ENCODE peak calls at places on chromosomes 12 and 14, in five cellular contexts. One of them, this sample, is unnamed.

GRCh38 chr12:129607293-129607692 is 296.5 kb downstream of the TMEM132D start:
- DNase-seq in tibial artery: no peak
- DNase-seq in cardiac muscle cell: no peak
- DNase-seq in right cardiac atrium: no peak
- DNase-seq in H9: no peak
- DNase-seq in this sample: no peak

GRCh38 chr12:100959481-100959880 is 164.9 kb downstream of the ANO4 start:
- DNase-seq in tibial artery: no peak
- DNase-seq in cardiac muscle cell: peak; percentile 77
- DNase-seq in right cardiac atrium: no peak
- DNase-seq in H9: no peak
- DNase-seq in this sample: no peak

GRCh38 chr14:64878775-64879634 is 702 bp downstream of the SPTB start:
- DNase-seq in tibial artery: no peak
- DNase-seq in cardiac muscle cell: no peak
- DNase-seq in right cardiac atrium: no peak
- DNase-seq in H9: peak; percentile 40
- DNase-seq in this sample: no peak

GRCh38 chr12:102539651-102540553 is 59.5 kb upstream of the IGF1 start:
- DNase-seq in tibial artery: no peak
- DNase-seq in cardiac muscle cell: peak; percentile 53
- DNase-seq in right cardiac atrium: no peak
- DNase-seq in H9: no peak
- DNase-seq in this sample: no peak

GRCh38 chr12:19129486-19130223 is at the start of gene PLEKHA5:
- DNase-seq in tibial artery: peak; percentile 65
- DNase-seq in cardiac muscle cell: peak; percentile 89
- DNase-seq in right cardiac atrium: peak; percentile 79
- DNase-seq in H9: peak; percentile 79
- DNase-seq in this sample: no peak

GRCh38 chr12:111741235-111741812 is 25.4 kb upstream of the ALDH2 start:
- DNase-seq in tibial artery: no peak
- DNase-seq in cardiac muscle cell: peak; percentile 63
- DNase-seq in right cardiac atrium: peak; percentile 26
- DNase-seq in H9: no peak
- DNase-seq in this sample: no peak

GRCh38 chr14:47744155-47744554 is 68.8 kb upstream of the MDGA2 start:
- DNase-seq in tibial artery: no peak
- DNase-seq in cardiac muscle cell: no peak
- DNase-seq in right cardiac atrium: no peak
- DNase-seq in H9: no peak
- DNase-seq in this sample: no peak

GRCh38 chr12:28780096-28780495 is 369.0 kb upstream of the FAR2 start:
- DNase-seq in tibial artery: no peak
- DNase-seq in cardiac muscle cell: peak; percentile 46
- DNase-seq in right cardiac atrium: no peak
- DNase-seq in H9: no peak
- DNase-seq in this sample: no peak

GRCh38 chr12:68772714-68773113 is 26.7 kb downstream of the SLC35E3 start:
- DNase-seq in tibial artery: no peak
- DNase-seq in cardiac muscle cell: no peak
- DNase-seq in right cardiac atrium: no peak
- DNase-seq in H9: no peak
- DNase-seq in this sample: no peak

GRCh38 chr12:5535531-5535930 is 103.6 kb downstream of the NTF3 start:
- DNase-seq in tibial artery: no peak
- DNase-seq in cardiac muscle cell: no peak
- DNase-seq in right cardiac atrium: no peak
- DNase-seq in H9: no peak
- DNase-seq in this sample: no peak

GRCh38 chr14:105391541-105391940 is 6.8 kb upstream of the TEX22 start:
- DNase-seq in tibial artery: no peak
- DNase-seq in cardiac muscle cell: no peak
- DNase-seq in right cardiac atrium: peak; percentile 19
- DNase-seq in H9: no peak
- DNase-seq in this sample: no peak

GRCh38 chr14:20632831-20633771 is 8.4 kb downstream of the OR6S1 start:
- DNase-seq in tibial artery: peak; percentile 36
- DNase-seq in cardiac muscle cell: peak; percentile 76
- DNase-seq in right cardiac atrium: peak; percentile 43
- DNase-seq in H9: peak; percentile 92
- DNase-seq in this sample: no peak

GRCh38 chr14:53564870-53565269 is 391.8 kb downstream of the BMP4 start:
- DNase-seq in tibial artery: no peak
- DNase-seq in cardiac muscle cell: no peak
- DNase-seq in right cardiac atrium: no peak
- DNase-seq in H9: no peak
- DNase-seq in this sample: no peak

GRCh38 chr14:86505808-86506207 is 975.9 kb downstream of the FLRT2 start:
- DNase-seq in tibial artery: no peak
- DNase-seq in cardiac muscle cell: peak; percentile 2
- DNase-seq in right cardiac atrium: no peak
- DNase-seq in H9: no peak
- DNase-seq in this sample: no peak

GRCh38 chr12:49555631-49556390 is 12.1 kb downstream of the MCRS1 start:
- DNase-seq in tibial artery: no peak
- DNase-seq in cardiac muscle cell: no peak
- DNase-seq in right cardiac atrium: no peak
- DNase-seq in H9: no peak
- DNase-seq in this sample: no peak

GRCh38 chr12:71141270-71141948 is 16.4 kb downstream of the TSPAN8 start:
- DNase-seq in tibial artery: peak; percentile 25
- DNase-seq in cardiac muscle cell: no peak
- DNase-seq in right cardiac atrium: peak; percentile 10
- DNase-seq in H9: no peak
- DNase-seq in this sample: no peak

GRCh38 chr14:94543450-94544123 is 17.7 kb upstream of the SERPINA4 start:
- DNase-seq in tibial artery: no peak
- DNase-seq in cardiac muscle cell: no peak
- DNase-seq in right cardiac atrium: no peak
- DNase-seq in H9: peak; percentile 41
- DNase-seq in this sample: no peak

GRCh38 chr14:76465651-76466050 is 89.7 kb downstream of the ESRRB start:
- DNase-seq in tibial artery: no peak
- DNase-seq in cardiac muscle cell: no peak
- DNase-seq in right cardiac atrium: no peak
- DNase-seq in H9: no peak
- DNase-seq in this sample: no peak

GRCh38 chr12:71591601-71592000 is 72.0 kb downstream of the ZFC3H1 start:
- DNase-seq in tibial artery: no peak
- DNase-seq in cardiac muscle cell: no peak
- DNase-seq in right cardiac atrium: no peak
- DNase-seq in H9: peak; percentile 74
- DNase-seq in this sample: peak; percentile 4

GRCh38 chr12:131865196-131865875 is 29.1 kb upstream of the ULK1 start:
- DNase-seq in tibial artery: no peak
- DNase-seq in cardiac muscle cell: no peak
- DNase-seq in right cardiac atrium: no peak
- DNase-seq in H9: no peak
- DNase-seq in this sample: no peak

GRCh38 chr14:95474941-95475340 is 41.5 kb downstream of the SYNE3 start:
- DNase-seq in tibial artery: no peak
- DNase-seq in cardiac muscle cell: no peak
- DNase-seq in right cardiac atrium: no peak
- DNase-seq in H9: no peak
- DNase-seq in this sample: no peak

GRCh38 chr14:59254146-59254910 is 65.9 kb downstream of the DAAM1 start:
- DNase-seq in tibial artery: peak; percentile 85
- DNase-seq in cardiac muscle cell: peak; percentile 94
- DNase-seq in right cardiac atrium: peak; percentile 68
- DNase-seq in H9: no peak
- DNase-seq in this sample: no peak

GRCh38 chr12:116053479-116054195 is 223.9 kb downstream of the MED13L start:
- DNase-seq in tibial artery: peak; percentile 78
- DNase-seq in cardiac muscle cell: peak; percentile 97
- DNase-seq in right cardiac atrium: peak; percentile 55
- DNase-seq in H9: no peak
- DNase-seq in this sample: no peak

GRCh38 chr12:28189774-28190320 is 409 bp upstream of the CCDC91 start:
- DNase-seq in tibial artery: no peak
- DNase-seq in cardiac muscle cell: no peak
- DNase-seq in right cardiac atrium: no peak
- DNase-seq in H9: no peak
- DNase-seq in this sample: no peak

GRCh38 chr12:16526693-16527092 is 79.3 kb downstream of the LMO3 start:
- DNase-seq in tibial artery: no peak
- DNase-seq in cardiac muscle cell: peak; percentile 90
- DNase-seq in right cardiac atrium: no peak
- DNase-seq in H9: no peak
- DNase-seq in this sample: no peak

GRCh38 chr12:14769462-14769836 is 33.8 kb downstream of the WBP11 start:
- DNase-seq in tibial artery: no peak
- DNase-seq in cardiac muscle cell: peak; percentile 49
- DNase-seq in right cardiac atrium: peak; percentile 29
- DNase-seq in H9: peak; percentile 87
- DNase-seq in this sample: no peak

GRCh38 chr14:82537831-82538230 is 1004.2 kb upstream of the SEL1L start:
- DNase-seq in tibial artery: no peak
- DNase-seq in cardiac muscle cell: no peak
- DNase-seq in right cardiac atrium: no peak
- DNase-seq in H9: no peak
- DNase-seq in this sample: no peak

GRCh38 chr12:16603265-16603915 is 2.6 kb downstream of the LMO3 start:
- DNase-seq in tibial artery: no peak
- DNase-seq in cardiac muscle cell: no peak
- DNase-seq in right cardiac atrium: no peak
- DNase-seq in H9: no peak
- DNase-seq in this sample: no peak

GRCh38 chr12:69254046-69254445 is 14.7 kb downstream of the CPSF6 start:
- DNase-seq in tibial artery: no peak
- DNase-seq in cardiac muscle cell: peak; percentile 67
- DNase-seq in right cardiac atrium: no peak
- DNase-seq in H9: no peak
- DNase-seq in this sample: no peak

GRCh38 chr12:124480469-124481256 is 86.7 kb downstream of the NCOR2 start:
- DNase-seq in tibial artery: no peak
- DNase-seq in cardiac muscle cell: peak; percentile 79
- DNase-seq in right cardiac atrium: peak; percentile 55
- DNase-seq in H9: no peak
- DNase-seq in this sample: no peak

GRCh38 chr14:36319899-36320209 is 583 bp downstream of the MBIP start:
- DNase-seq in tibial artery: no peak
- DNase-seq in cardiac muscle cell: peak; percentile 39
- DNase-seq in right cardiac atrium: no peak
- DNase-seq in H9: no peak
- DNase-seq in this sample: no peak

GRCh38 chr12:48930475-48930874 is 5.2 kb upstream of the FKBP11 start:
- DNase-seq in tibial artery: no peak
- DNase-seq in cardiac muscle cell: no peak
- DNase-seq in right cardiac atrium: no peak
- DNase-seq in H9: no peak
- DNase-seq in this sample: no peak

GRCh38 chr12:49089831-49090773 is 4.5 kb downstream of the DHH start:
- DNase-seq in tibial artery: peak; percentile 37
- DNase-seq in cardiac muscle cell: peak; percentile 72
- DNase-seq in right cardiac atrium: peak; percentile 64
- DNase-seq in H9: peak; percentile 57
- DNase-seq in this sample: no peak

GRCh38 chr12:2286051-2286450 is 233.3 kb downstream of the CACNA1C start:
- DNase-seq in tibial artery: no peak
- DNase-seq in cardiac muscle cell: no peak
- DNase-seq in right cardiac atrium: no peak
- DNase-seq in H9: no peak
- DNase-seq in this sample: no peak

GRCh38 chr12:4353785-4354208 is 25.7 kb downstream of the FGF23 start:
- DNase-seq in tibial artery: no peak
- DNase-seq in cardiac muscle cell: peak; percentile 3
- DNase-seq in right cardiac atrium: no peak
- DNase-seq in H9: peak; percentile 66
- DNase-seq in this sample: no peak

GRCh38 chr14:68678471-68678870 is 114.4 kb downstream of the ZFP36L1 start:
- DNase-seq in tibial artery: no peak
- DNase-seq in cardiac muscle cell: no peak
- DNase-seq in right cardiac atrium: no peak
- DNase-seq in H9: no peak
- DNase-seq in this sample: no peak

GRCh38 chr14:100012928-100013327 is 52.3 kb upstream of the EVL start:
- DNase-seq in tibial artery: no peak
- DNase-seq in cardiac muscle cell: no peak
- DNase-seq in right cardiac atrium: no peak
- DNase-seq in H9: no peak
- DNase-seq in this sample: no peak

GRCh38 chr12:123761841-123762714 is at the start of gene DNAH10:
- DNase-seq in tibial artery: no peak
- DNase-seq in cardiac muscle cell: peak; percentile 29
- DNase-seq in right cardiac atrium: peak; percentile 18
- DNase-seq in H9: peak; percentile 92
- DNase-seq in this sample: peak; percentile 31

GRCh38 chr14:35123388-35123703 is 994 bp downstream of the PRORP start:
- DNase-seq in tibial artery: no peak
- DNase-seq in cardiac muscle cell: no peak
- DNase-seq in right cardiac atrium: no peak
- DNase-seq in H9: no peak
- DNase-seq in this sample: no peak
- H3K4me1 ChIP-seq in tibial artery: peaks cover 3% of the 10 kb centered on the region
- H3K4me1 ChIP-seq in cardiac muscle cell: no peaks in the 10 kb centered on the region
- H3K4me1 ChIP-seq in right cardiac atrium: no peaks in the 10 kb centered on the region
- H3K4me1 ChIP-seq in H9: no peaks in the 10 kb centered on the region
- H3K4me1 ChIP-seq in this sample: no peaks in the 10 kb centered on the region

GRCh38 chr12:77940011-77940423 is 109.3 kb downstream of the NAV3 start:
- DNase-seq in tibial artery: no peak
- DNase-seq in cardiac muscle cell: peak; percentile 78
- DNase-seq in right cardiac atrium: no peak
- DNase-seq in H9: peak; percentile 41
- DNase-seq in this sample: no peak
- H3K27ac ChIP-seq in tibial artery: no peak overlapping the region
- H3K27ac ChIP-seq in cardiac muscle cell: no peak overlapping the region
- H3K27ac ChIP-seq in right cardiac atrium: no peak overlapping the region
- H3K27ac ChIP-seq in H9: no peak overlapping the region
- H3K27ac ChIP-seq in this sample: no peak overlapping the region

GRCh38 chr14:103542545-103543088 is 13.6 kb downstream of the TRMT61A start:
- DNase-seq in tibial artery: no peak
- DNase-seq in cardiac muscle cell: no peak
- DNase-seq in right cardiac atrium: peak; percentile 86
- DNase-seq in H9: peak; percentile 94
- DNase-seq in this sample: no peak
- H3K4me1 ChIP-seq in tibial artery: no peaks in the 10 kb centered on the region
- H3K4me1 ChIP-seq in cardiac muscle cell: peaks cover 6% of the 10 kb centered on the region
- H3K4me1 ChIP-seq in right cardiac atrium: no peaks in the 10 kb centered on the region
- H3K4me1 ChIP-seq in H9: no peaks in the 10 kb centered on the region
- H3K4me1 ChIP-seq in this sample: peaks cover 27% of the 10 kb centered on the region

GRCh38 chr12:10128687-10129086 is 1.3 kb downstream of the CLEC7A start:
- DNase-seq in tibial artery: no peak
- DNase-seq in cardiac muscle cell: no peak
- DNase-seq in right cardiac atrium: no peak
- DNase-seq in H9: no peak
- DNase-seq in this sample: no peak
- H3K27ac ChIP-seq in tibial artery: no peak overlapping the region
- H3K27ac ChIP-seq in cardiac muscle cell: no peak overlapping the region
- H3K27ac ChIP-seq in right cardiac atrium: no peak overlapping the region
- H3K27ac ChIP-seq in H9: no peak overlapping the region
- H3K27ac ChIP-seq in this sample: no peak overlapping the region